ENCODE peak calls at places on chromosomes 12 and 14, in ten cellular contexts. B is foreskin fibroblast, K is ovary, R is GM06990, G is fibroblast of lung, N is cardiac muscle cell, J is thoracic aorta, S is mucosa of descending colon, I is Peyer's patch, O is HFF-Myc. F is an unnamed sample.

GRCh38 chr12:118150625-118151024 is 14.7 kb downstream of the PEBP1 start:
- DNase-seq in B (no peak), K (no peak), R (no peak), G (no peak), N (no peak), J (no peak), S (no peak), I (no peak), O (no peak), F (no peak)

GRCh38 chr14:75383721-75384120 is 44.1 kb upstream of the JDP2 start:
- DNase-seq in B (no peak), K (no peak), R (no peak), G (no peak), N (no peak), J (no peak), S (no peak), I (no peak), O (no peak), F (no peak)

GRCh38 chr14:37089410-37089809 is 83.0 kb downstream of the SLC25A21 start:
- DNase-seq in B (no peak), K (no peak), R (no peak), G (no peak), N (no peak), J (no peak), S (no peak), I (no peak), O (no peak), F (no peak)

GRCh38 chr12:62736596-62736995 is 198.4 kb downstream of the PPM1H start:
- DNase-seq in B (no peak), K (no peak), R (no peak), G (no peak), N (no peak), J (no peak), S (no peak), I (no peak), O (no peak), F (no peak)

GRCh38 chr12:1593232-1594044 is 943 bp downstream of the FBXL14 start:
- DNase-seq in B (peak; percentile 60), K (no peak), R (peak; percentile 78), G (peak; percentile 36), N (peak; percentile 65), J (no peak), S (peak; percentile 74), I (peak; percentile 67), O (no peak), F (peak; percentile 47)

GRCh38 chr14:26791117-26791806 is 193.4 kb upstream of the NOVA1 start:
- DNase-seq in B (no peak), K (no peak), R (no peak), G (no peak), N (no peak), J (no peak), S (no peak), I (no peak), O (no peak), F (no peak)

GRCh38 chr12:28026701-28027100 is 54.2 kb upstream of the PTHLH start:
- DNase-seq in B (peak; percentile 45), K (no peak), R (no peak), G (peak; percentile 47), N (no peak), J (no peak), S (no peak), I (no peak), O (no peak), F (no peak)

GRCh38 chr14:58133739-58134138 is 18.3 kb downstream of the ARMH4 start:
- DNase-seq in B (peak; percentile 18), K (no peak), R (no peak), G (peak; percentile 89), N (no peak), J (no peak), S (no peak), I (no peak), O (no peak), F (peak; percentile 66)

GRCh38 chr14:79557309-79557708 is 654.0 kb downstream of the DIO2 start:
- DNase-seq in B (no peak), K (no peak), R (no peak), G (no peak), N (no peak), J (no peak), S (no peak), I (no peak), O (no peak), F (no peak)

GRCh38 chr12:113461666-113462065 is 10.0 kb downstream of the LHX5 start:
- DNase-seq in B (peak; percentile 30), K (no peak), R (no peak), G (no peak), N (peak; percentile 13), J (no peak), S (no peak), I (no peak), O (no peak), F (no peak)

GRCh38 chr14:89466460-89466859 is 49.4 kb upstream of the FOXN3 start:
- DNase-seq in B (no peak), K (peak; percentile 31), R (no peak), G (no peak), N (no peak), J (no peak), S (no peak), I (peak; percentile 32), O (no peak), F (no peak)

GRCh38 chr14:34450542-34450915 is 11.5 kb downstream of the SPTSSA start:
- DNase-seq in B (no peak), K (no peak), R (no peak), G (no peak), N (no peak), J (no peak), S (no peak), I (no peak), O (no peak), F (no peak)

GRCh38 chr12:74849801-74850200 is 312.2 kb downstream of the ATXN7L3B start:
- DNase-seq in B (no peak), K (no peak), R (no peak), G (no peak), N (no peak), J (no peak), S (no peak), I (no peak), O (no peak), F (no peak)

GRCh38 chr14:56487090-56487667 is 92.4 kb upstream of the TMEM260 start:
- DNase-seq in B (peak; percentile 57), K (no peak), R (no peak), G (peak; percentile 22), N (no peak), J (no peak), S (no peak), I (no peak), O (no peak), F (peak; percentile 26)

GRCh38 chr14:100739306-100739705 is 12.6 kb downstream of the DLK1 start:
- DNase-seq in B (no peak), K (peak; percentile 29), R (no peak), G (no peak), N (no peak), J (no peak), S (no peak), I (no peak), O (no peak), F (no peak)

GRCh38 chr14:97143011-97143410 is 345.8 kb downstream of the VRK1 start:
- DNase-seq in B (no peak), K (no peak), R (no peak), G (no peak), N (no peak), J (no peak), S (no peak), I (no peak), O (no peak), F (no peak)

GRCh38 chr12:39937119-39937518 is 168.8 kb downstream of the SLC2A13 start:
- DNase-seq in B (no peak), K (no peak), R (no peak), G (no peak), N (no peak), J (no peak), S (peak; percentile 12), I (no peak), O (no peak), F (no peak)

GRCh38 chr14:56172571-56172971 is 54.4 kb downstream of the PELI2 start:
- DNase-seq in B (peak; percentile 85), K (no peak), R (no peak), G (peak; percentile 91), N (no peak), J (no peak), S (no peak), I (no peak), O (no peak), F (peak; percentile 82)

GRCh38 chr12:75011120-75011519 is 198.5 kb downstream of the KCNC2 start:
- DNase-seq in B (no peak), K (no peak), R (no peak), G (peak; percentile 6), N (no peak), J (no peak), S (no peak), I (no peak), O (no peak), F (no peak)

GRCh38 chr12:126663304-126664094 is 1598.3 kb downstream of the AACS start:
- DNase-seq in B (peak; percentile 7), K (no peak), R (no peak), G (no peak), N (peak; percentile 30), J (no peak), S (no peak), I (no peak), O (peak; percentile 11), F (peak; percentile 43)
- TF ChIP-seq CTCF in B (no peak), K (no peak), R (peak; percentile 7), G (no peak), N (no peak), J (no peak), S (no peak), I (no peak), O (peak; percentile 32), F (peak; percentile 43)

GRCh38 chr12:9864913-9865675 is 4.1 kb downstream of the CLEC2B start:
- DNase-seq in B (no peak), K (no peak), R (no peak), G (no peak), N (no peak), J (no peak), S (no peak), I (no peak), O (no peak), F (no peak)
- H3K4me3 ChIP-seq in B (no peak overlapping the region), K (peak overlapping the region; percentile 3), R (no peak overlapping the region), G (peak overlapping the region; percentile 6), N (no peak overlapping the region), J (peak overlapping the region; percentile 40), S (no peak overlapping the region), I (no peak overlapping the region), O (no peak overlapping the region), F (no peak overlapping the region)

DNA sequence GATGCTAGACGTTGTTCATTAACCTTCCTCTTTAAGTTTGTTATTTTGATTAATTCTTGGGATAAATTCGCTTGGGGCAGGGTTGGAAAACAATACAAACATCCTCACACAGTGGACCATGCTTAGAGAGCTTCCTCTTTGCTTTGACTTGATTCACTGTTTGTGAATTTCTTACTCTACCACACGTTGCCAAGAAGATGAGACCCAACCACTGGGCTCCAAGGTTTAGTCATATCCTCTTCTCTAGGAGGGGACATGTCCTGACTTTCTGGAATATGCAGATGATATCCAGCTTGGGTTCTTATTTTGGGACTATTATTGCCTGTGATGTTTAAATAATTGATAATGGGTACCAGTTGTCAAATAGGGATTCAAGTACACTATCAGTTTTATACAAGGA is 428.2 kb downstream of the ATP23 start:
- DNase-seq in B (peak; percentile 19), K (no peak), R (no peak), G (no peak), N (no peak), J (no peak), S (no peak), I (no peak), O (no peak), F (no peak)
- TF ChIP-seq CTCF in B (no peak), K (no peak), R (no peak), G (no peak), N (no peak), J (no peak), S (no peak), I (no peak), O (no peak), F (no peak)

GRCh38 chr14:77641207-77641533 is 24.7 kb upstream of the SPTLC2 start:
- DNase-seq in B (no peak), K (peak; percentile 39), R (peak; percentile 24), G (no peak), N (no peak), J (no peak), S (peak; percentile 42), I (peak; percentile 18), O (no peak), F (no peak)
- H3K4me3 ChIP-seq in B (no peak overlapping the region), K (peak overlapping the region; percentile 34), R (peak overlapping the region; percentile 64), G (no peak overlapping the region), N (no peak overlapping the region), J (peak overlapping the region; percentile 80), S (no peak overlapping the region), I (peak overlapping the region; percentile 45), O (no peak overlapping the region), F (no peak overlapping the region)